ENCODE peak calls at places on chromosomes 11 and 22, in five cellular contexts. M is adrenal gland, G is fibroblast of lung, X is fibroblast of mammary gland, B is nephron progenitor cell. O is an unnamed sample.

GRCh38 chr22:42596376-42596775 is 18.3 kb downstream of the POLDIP3 start:
- DNase-seq in M (peak), G (no peak), X (no peak), B (no peak), O (no peak)

GRCh38 chr22:41524283-41524682 is 20.0 kb downstream of the POLR3H start:
- DNase-seq in M (peak), G (peak), X (peak), B (no peak), O (no peak)

GRCh38 chr11:47607380-47607779 is 13.2 kb upstream of the C1QTNF4 start:
- DNase-seq in M (no peak), G (peak), X (peak), B (no peak), O (no peak)

GRCh38 chr11:109933126-109933525 is 160.1 kb upstream of the ZC3H12C start:
- DNase-seq in M (no peak), G (peak), X (no peak), B (no peak), O (no peak)

GRCh38 chr11:2674681-2675131 is 25.1 kb downstream of the KCNQ1OT1 start:
- DNase-seq in M (no peak), G (no peak), X (no peak), B (no peak), O (no peak)

GRCh38 chr11:68044145-68044813 is 5.5 kb downstream of the TCIRG1 start:
- DNase-seq in M (peak), G (no peak), X (no peak), B (no peak), O (no peak)

GRCh38 chr11:71447791-71448256 is 369 bp downstream of the DHCR7 start:
- DNase-seq in M (peak), G (no peak), X (no peak), B (peak), O (peak)

GRCh38 chr11:115745545-115746265 is 241.5 kb upstream of the CADM1 start:
- DNase-seq in M (no peak), G (no peak), X (no peak), B (peak), O (no peak)

GRCh38 chr11:109303342-109303741 is 118.6 kb upstream of the C11orf87 start:
- DNase-seq in M (no peak), G (no peak), X (no peak), B (no peak), O (no peak)

GRCh38 chr11:66782726-66783125 is 53.7 kb upstream of the SPTBN2 start:
- DNase-seq in M (no peak), G (no peak), X (no peak), B (no peak), O (no peak)

GRCh38 chr22:44181912-44182590 is 1.3 kb downstream of the PARVG start:
- DNase-seq in M (no peak), G (no peak), X (no peak), B (no peak), O (no peak)

GRCh38 chr11:11207428-11207827 is 145.6 kb downstream of the CSNK2A3 start:
- DNase-seq in M (no peak), G (no peak), X (no peak), B (no peak), O (no peak)

GRCh38 chr22:24011735-24012068 is 598 bp downstream of the CABIN1 start:
- DNase-seq in M (no peak), G (no peak), X (no peak), B (no peak), O (no peak)

GRCh38 chr11:87369888-87370287 is 332.2 kb downstream of the TMEM135 start:
- DNase-seq in M (no peak), G (no peak), X (no peak), B (no peak), O (no peak)

GRCh38 chr11:19553683-19554333 is 158.8 kb upstream of the NAV2 start:
- DNase-seq in M (peak), G (peak), X (peak), B (peak), O (peak)

GRCh38 chr11:46686886-46687810 is 13.3 kb downstream of the ARHGAP1 start:
- DNase-seq in M (peak), G (peak), X (peak), B (no peak), O (no peak)

GRCh38 chr22:45263790-45264269 is 20.9 kb upstream of the UPK3A start:
- DNase-seq in M (peak), G (peak), X (peak), B (peak), O (peak)

GRCh38 chr22:32764330-32765116 is 37.0 kb upstream of the TIMP3 start:
- DNase-seq in M (peak), G (peak), X (peak), B (no peak), O (no peak)

GRCh38 chr11:72189448-72190250 is 2.3 kb upstream of the FOLR1 start:
- DNase-seq in M (peak), G (no peak), X (no peak), B (no peak), O (no peak)

GRCh38 chr22:26952654-26953379 is 295.4 kb downstream of the MIAT start:
- DNase-seq in M (no peak), G (no peak), X (no peak), B (no peak), O (no peak)

GRCh38 chr11:6932150-6932549 is 5.9 kb downstream of the ZNF215 start:
- DNase-seq in M (no peak), G (no peak), X (no peak), B (no peak), O (no peak)

GRCh38 chr11:92917927-92918326 is 51.5 kb upstream of the MTNR1B start:
- DNase-seq in M (no peak), G (no peak), X (no peak), B (no peak), O (no peak)

GRCh38 chr22:44172370-44173108 is 8.2 kb upstream of the PARVG start:
- DNase-seq in M (peak), G (no peak), X (peak), B (no peak), O (peak)

GRCh38 chr11:27720277-27720830 is 20.1 kb upstream of the BDNF start:
- DNase-seq in M (peak), G (peak), X (peak), B (peak), O (peak)
- TF ChIP-seq CTCF in M (no peak), G (peak), X (peak), B (peak), O (no peak)

GRCh38 chr11:18243783-18244362 is 4.6 kb downstream of the SAA2 start:
- DNase-seq in M (peak), G (peak), X (peak), B (peak), O (peak)
- TF ChIP-seq CTCF in M (peak), G (peak), X (peak), B (peak), O (peak)

GRCh38 chr11:36469063-36469462 is 41.0 kb downstream of the TRAF6 start:
- DNase-seq in M (no peak), G (no peak), X (peak), B (peak), O (no peak)
- TF ChIP-seq CTCF in M (peak), G (no peak), X (peak), B (peak), O (no peak)

GRCh38 chr11:76797341-76798201 is 14.4 kb downstream of the TSKU start:
- DNase-seq in M (no peak), G (no peak), X (no peak), B (no peak), O (no peak)

GRCh38 chr11:76798202-76798581 is 15.0 kb downstream of the TSKU start:
- DNase-seq in M (no peak), G (no peak), X (no peak), B (no peak), O (no peak)

GRCh38 chr11:76800466-76801200 is 17.5 kb downstream of the TSKU start:
- DNase-seq in M (no peak), G (no peak), X (no peak), B (no peak), O (peak)

GRCh38 chr11:76798656-76799055 is 15.5 kb downstream of the TSKU start:
- DNase-seq in M (no peak), G (no peak), X (no peak), B (no peak), O (peak)

GRCh38 chr11:76799061-76799804 is 16.1 kb downstream of the TSKU start:
- DNase-seq in M (peak), G (peak), X (peak), B (peak), O (peak)
- TF ChIP-seq CTCF in M (peak), G (peak), X (peak), B (peak), O (peak)

GRCh38 chr11:70048279-70049024 is 29.7 kb upstream of the ANO1 start:
- DNase-seq in M (no peak), G (no peak), X (no peak), B (peak), O (no peak)
- TF ChIP-seq CTCF in M (no peak), G (no peak), X (peak), B (peak), O (no peak)

DNA sequence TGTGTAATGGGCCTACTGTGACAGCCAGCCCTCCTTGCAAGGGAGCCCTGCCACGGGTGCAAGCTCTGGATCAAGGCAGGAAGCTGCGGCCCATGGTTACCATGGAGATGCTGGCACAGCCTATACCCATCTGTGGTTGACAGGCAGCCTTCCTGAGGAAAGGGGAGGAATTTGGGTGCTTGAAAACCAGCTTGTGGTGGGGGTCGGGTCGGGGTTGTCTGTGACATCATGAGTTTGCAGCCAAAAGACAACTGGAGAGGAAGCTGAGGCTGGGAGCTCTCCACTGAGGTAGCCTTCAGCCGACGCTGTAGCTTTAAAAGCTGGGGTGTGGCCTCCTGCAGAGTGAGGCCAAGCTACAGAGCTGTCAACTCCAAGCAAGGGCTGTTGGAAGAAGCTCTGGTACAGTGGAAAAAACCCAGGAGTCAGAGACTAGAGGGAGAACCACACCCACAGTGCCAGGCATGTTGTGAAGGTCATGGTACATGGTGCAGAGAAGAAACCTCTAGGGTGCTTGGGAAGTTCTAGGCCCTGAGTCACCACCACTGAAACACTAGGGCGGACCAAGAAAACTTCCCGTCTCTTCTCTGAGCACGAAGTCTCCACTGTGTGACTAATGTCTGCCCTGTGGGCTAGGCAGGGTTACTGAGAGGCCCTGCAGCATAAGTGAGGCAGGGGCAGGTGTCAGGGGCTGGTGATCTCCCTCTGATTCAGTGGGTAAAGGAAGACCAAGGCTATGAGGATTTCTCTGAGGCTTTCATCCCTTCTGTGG is 10.8 kb upstream of the LDHA start:
- DNase-seq in M (peak), G (peak), X (peak), B (no peak), O (peak)
- TF ChIP-seq CTCF in M (no peak), G (no peak), X (no peak), B (no peak), O (no peak)

GRCh38 chr11:59833602-59834001 is 11.7 kb downstream of the CBLIF start:
- DNase-seq in M (no peak), G (no peak), X (no peak), B (no peak), O (no peak)
- TF ChIP-seq CTCF in M (no peak), G (no peak), X (no peak), B (no peak), O (no peak)

O was measured in GM13976.